ENCODE peak calls at places on chromosome 10, in five cellular contexts. Y is ovary; R is cerebellar cortex; S is EL; O is stimulated activated CD4-positive, alpha-beta T cell treated with anti-CD3 and anti-CD28 coated beads, Interleukin-2, amount 100 ng/mL, for 48 hours. M is an unnamed sample.

GRCh38 chr10:35035641-35036040 is 54.5 kb downstream of the CUL2 start:
- DNase-seq in O (no peak), R (no peak), Y (no peak), S (no peak), M (no peak)

GRCh38 chr10:118571123-118571522 is 24.3 kb downstream of the PRLHR start:
- DNase-seq in Y (no peak), O (no peak), R (peak; percentile 19), S (peak; percentile 21), M (no peak)

GRCh38 chr10:122727426-122727825 is 27.8 kb upstream of the C10orf120 start:
- DNase-seq in O (no peak), S (no peak), R (no peak), Y (no peak), M (no peak)

GRCh38 chr10:102468683-102469082 is 17.3 kb upstream of the C10orf95 start:
- DNase-seq in S (no peak), Y (no peak), O (no peak), R (no peak), M (no peak)

GRCh38 chr10:60968504-60968903 is 24.5 kb upstream of the RHOBTB1 start:
- DNase-seq in Y (no peak), S (no peak), O (no peak), R (no peak), M (no peak)

GRCh38 chr10:72013202-72013945 is 49.2 kb downstream of the CHST3 start:
- DNase-seq in R (peak; percentile 79), S (no peak), Y (no peak), O (no peak), M (no peak)

GRCh38 chr10:32738958-32739357 is 219.1 kb downstream of the ITGB1 start:
- DNase-seq in S (no peak), O (no peak), R (no peak), Y (no peak), M (no peak)

GRCh38 chr10:7258948-7259523 is 151.8 kb downstream of the SFMBT2 start:
- DNase-seq in O (peak; percentile 33), R (no peak), Y (no peak), S (no peak), M (no peak)

GRCh38 chr10:132395704-132396494 is 1.1 kb upstream of the PWWP2B start:
- DNase-seq in O (no peak), Y (peak; percentile 88), R (no peak), S (no peak), M (peak; percentile 69)

GRCh38 chr10:1102392-1102791 is 46.2 kb downstream of the WDR37 start:
- DNase-seq in O (peak; percentile 23), R (no peak), Y (no peak), S (no peak), M (no peak)

GRCh38 chr10:81961451-81962184 is 86.6 kb downstream of the NRG3 start:
- DNase-seq in S (no peak), Y (no peak), R (no peak), O (no peak), M (no peak)

GRCh38 chr10:19782430-19783089 is 33.7 kb upstream of the PLXDC2 start:
- DNase-seq in R (no peak), O (no peak), Y (no peak), S (no peak), M (no peak)

GRCh38 chr10:99938563-99938962 is 71.2 kb downstream of the DNMBP start:
- DNase-seq in S (no peak), Y (no peak), O (no peak), R (no peak), M (no peak)

GRCh38 chr10:94583164-94583563 is 37.6 kb downstream of the HELLS start:
- DNase-seq in O (no peak), S (no peak), Y (no peak), R (no peak), M (no peak)

GRCh38 chr10:117926491-117926890 is 120.2 kb downstream of the RAB11FIP2 start:
- DNase-seq in Y (no peak), O (no peak), S (no peak), R (no peak), M (no peak)

GRCh38 chr10:103926722-103927319 is 8.8 kb upstream of the STN1 start:
- DNase-seq in S (no peak), Y (no peak), R (peak; percentile 74), O (no peak), M (no peak)

GRCh38 chr10:24456319-24456718 is 247.4 kb downstream of the KIAA1217 start:
- DNase-seq in S (peak; percentile 92), Y (no peak), O (no peak), R (no peak), M (no peak)

GRCh38 chr10:79075418-79075817 is 6.7 kb downstream of the ZMIZ1 start:
- DNase-seq in R (no peak), O (no peak), Y (no peak), S (no peak), M (no peak)

GRCh38 chr10:107032700-107033401 is 131.7 kb downstream of the SORCS1 start:
- DNase-seq in Y (no peak), S (no peak), R (no peak), O (no peak), M (no peak)

GRCh38 chr10:43170491-43170890 is 32.2 kb downstream of the CSGALNACT2 start:
- DNase-seq in S (no peak), O (no peak), Y (no peak), R (peak; percentile 22), M (no peak)

GRCh38 chr10:113108180-113108835 is 158.3 kb downstream of the TCF7L2 start:
- DNase-seq in Y (no peak), R (peak; percentile 18), O (peak; percentile 11), S (no peak), M (peak; percentile 81)

GRCh38 chr10:3761111-3761686 is 23.8 kb downstream of the KLF6 start:
- DNase-seq in Y (no peak), O (no peak), R (no peak), S (peak; percentile 36), M (no peak)

GRCh38 chr10:110664483-110665420 is 20.6 kb downstream of the RBM20 start:
- DNase-seq in S (peak; percentile 92), O (no peak), Y (no peak), R (no peak), M (no peak)